ENCODE peak calls at places on chromosomes 16 and 17, in five cellular contexts. Z is CD4-positive, alpha-beta memory T cell; R is astrocyte; U is aorta; T is tibial artery. W is an unnamed sample. For H3K27me3, the result is how much of the 10 kb centered on the place peaks cover.

GRCh38 chr16:64339052-64339770 is 782.7 kb downstream of the CDH11 start:
- DNase-seq in Z (no peak), R (peak), U (no peak), T (no peak), W (peak)

GRCh38 chr17:40122944-40123810 is 1.4 kb downstream of the MSL1 start:
- DNase-seq in Z (peak), R (no peak), U (peak), T (no peak), W (no peak)

GRCh38 chr16:2532494-2533141 is 1.4 kb upstream of the CEMP1 start:
- DNase-seq in Z (peak), R (peak), U (peak), T (peak), W (peak)

GRCh38 chr16:72978212-72978611 is 69.7 kb downstream of the ZFHX3 start:
- DNase-seq in Z (no peak), R (no peak), U (no peak), T (no peak), W (peak)

GRCh38 chr16:74637742-74638453 is 28.8 kb downstream of the RFWD3 start:
- DNase-seq in Z (no peak), R (no peak), U (no peak), T (no peak), W (no peak)

GRCh38 chr16:65106792-65107191 is 15.1 kb downstream of the CDH11 start:
- DNase-seq in Z (no peak), R (peak), U (no peak), T (no peak), W (peak)

GRCh38 chr16:56637814-56638750 is at the start of gene MT1A:
- DNase-seq in Z (no peak), R (peak), U (peak), T (peak), W (no peak)

GRCh38 chr16:87766485-87766797 is 655 bp upstream of the KLHDC4 start:
- DNase-seq in Z (no peak), R (no peak), U (no peak), T (no peak), W (no peak)

GRCh38 chr16:9818702-9819101 is 363.5 kb downstream of the GRIN2A start:
- DNase-seq in Z (no peak), R (no peak), U (no peak), T (no peak), W (no peak)

GRCh38 chr17:82863941-82864720 is 24.3 kb upstream of the ZNF750 start:
- DNase-seq in Z (peak), R (peak), U (peak), T (no peak), W (peak)

GRCh38 chr17:41909088-41909487 is 9.7 kb downstream of the ACLY start:
- DNase-seq in Z (no peak), R (no peak), U (no peak), T (no peak), W (no peak)

GRCh38 chr16:79171504-79172240 is 428.9 kb downstream of the MAF start:
- DNase-seq in Z (no peak), R (no peak), U (no peak), T (no peak), W (no peak)

GRCh38 chr17:49520386-49521087 is 25.4 kb downstream of the NGFR start:
- DNase-seq in Z (no peak), R (no peak), U (peak), T (no peak), W (no peak)

GRCh38 chr16:77223184-77223583 is 24.0 kb downstream of the SYCE1L start:
- DNase-seq in Z (no peak), R (no peak), U (no peak), T (no peak), W (no peak)

GRCh38 chr16:4494746-4495490 is 18.7 kb downstream of the HMOX2 start:
- DNase-seq in Z (no peak), R (peak), U (peak), T (no peak), W (peak)

GRCh38 chr17:17722081-17722905 is 41.0 kb downstream of the RAI1 start:
- DNase-seq in Z (no peak), R (peak), U (no peak), T (no peak), W (no peak)

GRCh38 chr16:70701998-70702397 is 16.1 kb upstream of the MTSS2 start:
- DNase-seq in Z (no peak), R (no peak), U (no peak), T (no peak), W (no peak)

GRCh38 chr17:27565874-27566672 is 64.9 kb upstream of the LGALS9 start:
- DNase-seq in Z (no peak), R (peak), U (no peak), T (no peak), W (peak)

GRCh38 chr17:1976000-1976682 is 49.0 kb downstream of the RTN4RL1 start:
- DNase-seq in Z (no peak), R (no peak), U (no peak), T (no peak), W (no peak)

GRCh38 chr16:78240459-78241222 is 141.2 kb downstream of the WWOX start:
- DNase-seq in Z (no peak), R (no peak), U (no peak), T (no peak), W (no peak)

GRCh38 chr16:53100889-53101288 is 46.1 kb downstream of the CHD9 start:
- DNase-seq in Z (no peak), R (no peak), U (no peak), T (no peak), W (no peak)

GRCh38 chr16:70778901-70779309 is 22.1 kb downstream of the VAC14 start:
- DNase-seq in Z (no peak), R (peak), U (peak), T (peak), W (peak)

GRCh38 chr17:20091161-20092029 is 82.2 kb downstream of the SPECC1 start:
- DNase-seq in Z (no peak), R (peak), U (peak), T (peak), W (peak)

GRCh38 chr16:28087675-28088285 is 24.3 kb upstream of the GSG1L start:
- DNase-seq in Z (no peak), R (no peak), U (no peak), T (no peak), W (no peak)

GRCh38 chr16:14015948-14016347 is 55.2 kb upstream of the MRTFB start:
- DNase-seq in Z (no peak), R (peak), U (no peak), T (peak), W (peak)

GRCh38 chr17:16040710-16041251 is 41.2 kb downstream of the TTC19 start:
- DNase-seq in Z (no peak), R (peak), U (no peak), T (no peak), W (peak)

GRCh38 chr17:65355246-65355645 is 206.2 kb downstream of the AXIN2 start:
- DNase-seq in Z (no peak), R (no peak), U (no peak), T (no peak), W (no peak)

GRCh38 chr17:73759324-73760185 is 115.3 kb upstream of the SDK2 start:
- DNase-seq in Z (no peak), R (no peak), U (no peak), T (no peak), W (no peak)

GRCh38 chr17:81479672-81480071 is 32.9 kb downstream of the ACTG1 start:
- DNase-seq in Z (no peak), R (no peak), U (no peak), T (no peak), W (no peak)

GRCh38 chr17:81481011-81481799 is 31.4 kb downstream of the ACTG1 start:
- DNase-seq in Z (peak), R (peak), U (peak), T (peak), W (no peak)

GRCh38 chr17:81481815-81482505 is 30.6 kb downstream of the ACTG1 start:
- DNase-seq in Z (no peak), R (no peak), U (no peak), T (no peak), W (no peak)

GRCh38 chr17:81479175-81479574 is 33.4 kb downstream of the ACTG1 start:
- DNase-seq in Z (no peak), R (no peak), U (no peak), T (no peak), W (no peak)

GRCh38 chr17:81480140-81480917 is 32.3 kb downstream of the ACTG1 start:
- DNase-seq in Z (no peak), R (peak), U (no peak), T (peak), W (no peak)
- H3K27me3 ChIP-seq in Z (under half), R (under half), U (under half), T (under half), W (under half)

GRCh38 chr17:6657633-6658287 is 6.2 kb downstream of the C17orf100 start:
- DNase-seq in Z (no peak), R (no peak), U (no peak), T (no peak), W (no peak)
- H3K27me3 ChIP-seq in Z (under half), R (under half), U (under half), T (under half), W (under half)

DNA sequence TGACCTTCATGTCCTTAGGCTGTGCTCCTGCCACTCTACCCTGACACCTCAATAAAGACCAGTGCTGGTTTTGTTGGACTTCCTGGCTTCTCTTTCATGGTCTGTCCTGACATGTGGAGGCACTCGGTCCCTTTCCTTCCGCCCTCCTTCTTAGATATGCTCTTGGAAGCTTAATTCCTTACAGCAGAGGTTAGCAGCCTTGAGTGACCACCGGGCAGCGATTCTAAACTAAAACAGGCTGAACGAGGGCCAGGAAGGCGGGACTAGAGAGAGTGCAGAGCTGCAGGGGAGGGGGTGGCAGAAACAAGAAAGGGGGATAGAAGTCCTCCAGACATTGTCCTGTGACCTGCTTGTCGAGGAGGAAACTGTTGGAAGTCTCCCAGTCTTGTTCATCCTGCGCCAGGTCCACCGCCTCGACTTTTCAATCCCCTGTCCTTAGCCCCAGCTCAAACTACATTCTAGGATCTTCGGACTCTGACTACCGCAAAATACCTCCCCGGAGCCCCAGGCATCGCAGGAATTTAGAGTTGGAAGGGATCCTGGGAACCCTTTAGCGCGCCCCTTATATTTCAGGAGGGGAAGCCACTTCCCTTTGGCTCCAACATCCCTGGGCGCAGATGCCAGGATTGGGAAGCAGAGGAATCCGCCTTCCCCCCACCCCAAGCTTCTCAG is 1.2 kb downstream of the AHSP start:
- DNase-seq in Z (no peak), R (peak), U (no peak), T (no peak), W (no peak)
- H3K27me3 ChIP-seq in Z (under half), R (under half), U (under half), T (under half), W (under half)

DNA sequence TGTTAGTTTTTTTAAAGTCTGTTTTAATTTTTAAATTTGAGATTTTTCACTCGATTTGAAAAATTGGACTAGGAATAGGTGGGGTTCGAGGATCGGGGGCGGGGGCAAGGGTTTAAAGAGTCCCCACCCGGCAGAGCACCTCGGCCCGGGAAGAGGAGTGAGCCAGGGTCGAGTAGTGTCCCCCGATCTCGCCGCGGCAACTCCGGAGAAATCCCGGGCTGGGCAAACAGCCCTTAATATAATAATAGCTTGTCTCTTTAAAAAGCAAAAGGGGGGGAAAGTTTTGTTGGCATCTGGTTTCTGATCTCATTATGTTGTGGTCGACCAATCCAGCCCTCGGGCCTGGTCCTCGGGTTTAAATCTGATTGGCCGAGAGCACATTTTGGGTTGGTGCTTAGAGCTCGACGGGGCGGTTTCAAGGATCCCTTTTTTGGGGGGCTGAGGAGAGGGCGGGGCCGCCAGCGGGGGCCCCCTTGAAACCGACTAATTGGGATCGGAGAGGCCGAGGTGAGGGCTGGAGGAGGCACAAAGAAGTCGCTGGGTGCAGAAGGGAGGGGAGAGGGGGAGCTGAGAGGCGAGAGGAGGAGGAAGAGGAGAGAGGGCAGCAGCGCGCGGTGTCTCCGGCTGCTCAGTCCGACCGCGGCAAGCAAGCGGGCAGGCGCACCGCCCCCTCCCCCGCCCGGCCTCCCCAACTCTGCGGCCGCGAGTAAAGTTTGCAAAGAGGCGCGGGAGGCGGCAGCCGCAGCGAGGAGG is at the start of gene FZD2:
- DNase-seq in Z (peak), R (peak), U (peak), T (peak), W (peak)
- H3K27me3 ChIP-seq in Z (under half), R (under half), U (under half), T (under half), W (under half)

GRCh38 chr17:47856830-47857229 is 5.9 kb upstream of the SP6 start:
- DNase-seq in Z (no peak), R (no peak), U (no peak), T (no peak), W (no peak)
- H3K27me3 ChIP-seq in Z (under half), R (under half), U (under half), T (under half), W (under half)

GRCh38 chr16:85839681-85840240 is 40.3 kb downstream of the COX4I1 start:
- DNase-seq in Z (no peak), R (no peak), U (peak), T (no peak), W (no peak)
- H3K27me3 ChIP-seq in Z (under half), R (under half), U (under half), T (under half), W (under half)

GRCh38 chr17:45877467-45877866 is 16.9 kb upstream of the MAPT start:
- DNase-seq in Z (no peak), R (no peak), U (no peak), T (no peak), W (no peak)

GRCh38 chr17:45888392-45888791 is 6.0 kb upstream of the MAPT start:
- DNase-seq in Z (no peak), R (no peak), U (no peak), T (no peak), W (no peak)

GRCh38 chr17:45886852-45887251 is 7.5 kb upstream of the MAPT start:
- DNase-seq in Z (no peak), R (no peak), U (no peak), T (no peak), W (no peak)

GRCh38 chr17:45883063-45883462 is 11.3 kb upstream of the MAPT start:
- DNase-seq in Z (no peak), R (no peak), U (no peak), T (no peak), W (no peak)
- H3K27me3 ChIP-seq in Z (under half), R (under half), U (under half), T (under half), W (under half)

GRCh38 chr17:36945160-36945559 is 3.6 kb upstream of the AATF start:
- DNase-seq in Z (no peak), R (no peak), U (no peak), T (no peak), W (no peak)
- H3K27me3 ChIP-seq in Z (half or more), R (half or more), U (under half), T (under half), W (half or more)

W was measured in brain microvascular endothelial cell.